ENCODE peak calls at places on chromosomes 12 and 14, in seven cellular contexts. C is ureter; P is stimulated activated CD8-positive, alpha-beta memory T cell treated with anti-CD3 and anti-CD28 coated beads, Interleukin-4, amount 100 ng/mL, for 4 hours; Z is GM12865; M is KG1; O is central memory CD4-positive, alpha-beta T cell; I is activated T-helper 9 cell treated with anti-CD3 and anti-CD28 coated beads, Interleukin-2, amount 50 U/mL, for 16 hours. H is an unnamed sample.
A peak's percentile ranks its signal among the peaks of the same experiment; 100 is the strongest.

GRCh38 chr12:30146561-30146960 is 362.8 kb upstream of the TMTC1 start:
- DNase-seq in C (no peak), P (no peak), Z (no peak), M (no peak), O (no peak), I (no peak), H (no peak)

GRCh38 chr12:14327717-14328116 is 37.8 kb upstream of the ATF7IP start:
- DNase-seq in C (no peak), P (no peak), Z (no peak), M (peak; percentile 2), O (no peak), I (no peak), H (peak; percentile 66)

GRCh38 chr14:100648474-100649172 is 61.4 kb upstream of the BEGAIN start:
- DNase-seq in C (no peak), P (no peak), Z (no peak), M (no peak), O (no peak), I (no peak), H (no peak)

GRCh38 chr12:51821423-51822260 is 26.9 kb downstream of the FIGNL2 start:
- DNase-seq in C (no peak), P (peak; percentile 19), Z (no peak), M (no peak), O (no peak), I (peak; percentile 31), H (no peak)

GRCh38 chr14:48333221-48333910 is 658.0 kb upstream of the MDGA2 start:
- DNase-seq in C (no peak), P (no peak), Z (no peak), M (no peak), O (no peak), I (no peak), H (no peak)

GRCh38 chr14:103504991-103505565 is 17.6 kb downstream of the CKB start:
- DNase-seq in C (peak; percentile 35), P (no peak), Z (no peak), M (no peak), O (no peak), I (no peak), H (no peak)

GRCh38 chr14:51208982-51209381 is 31.1 kb upstream of the TMX1 start:
- DNase-seq in C (no peak), P (no peak), Z (peak; percentile 9), M (no peak), O (no peak), I (no peak), H (no peak)

GRCh38 chr14:62667515-62667914 is 377.7 kb downstream of the KCNH5 start:
- DNase-seq in C (no peak), P (no peak), Z (no peak), M (no peak), O (no peak), I (no peak), H (no peak)

GRCh38 chr12:4223273-4223855 is 50.2 kb upstream of the CCND2 start:
- DNase-seq in C (no peak), P (no peak), Z (no peak), M (no peak), O (no peak), I (no peak), H (no peak)

H was measured in AML-193.